ENCODE peak calls at places on chromosomes 13 and 19, in ten cellular contexts. O is NCI-H2107; M is endodermal cell; A is esophagus squamous epithelium; N is mucosa of descending colon; P is left colon; J is cerebellar cortex; L is mammary epithelial cell; K is hypothalamus; V is activated naive CD4-positive, alpha-beta T cell treated with anti-CD3 and anti-CD28 coated beads, Interleukin-2, amount 50 U/mL, for 72 hours. F is an unnamed sample.

GRCh38 chr13:93715866-93716265 is 489.3 kb downstream of the GPC6 start:
- DNase-seq in A (no peak), K (no peak), V (no peak), P (no peak), N (no peak), O (no peak), J (no peak), L (no peak), M (no peak), F (no peak)

GRCh38 chr13:112619730-112620639 is 32.0 kb upstream of the TUBGCP3 start:
- DNase-seq in A (no peak), L (peak; percentile 21), V (no peak), P (no peak), O (peak; percentile 68), N (no peak), J (peak; percentile 33), K (no peak), M (peak; percentile 93), F (peak; percentile 91)

GRCh38 chr13:59979589-59979988 is 184.1 kb downstream of the DIAPH3 start:
- DNase-seq in V (no peak), A (no peak), L (no peak), O (no peak), J (no peak), K (no peak), M (no peak), P (no peak), N (no peak), F (no peak)

GRCh38 chr13:79492313-79492798 is 11.4 kb downstream of the NDFIP2 start:
- DNase-seq in A (no peak), M (peak; percentile 59), V (peak; percentile 66), P (no peak), N (no peak), O (no peak), K (no peak), J (no peak), L (peak; percentile 32), F (no peak)

GRCh38 chr13:31824705-31825512 is 85.6 kb downstream of the RXFP2 start:
- DNase-seq in O (no peak), V (no peak), A (no peak), K (no peak), M (peak; percentile 48), J (peak; percentile 66), P (no peak), L (no peak), N (no peak), F (no peak)

GRCh38 chr19:45643927-45644771 is 5.0 kb upstream of the EML2 start:
- DNase-seq in A (no peak), K (no peak), N (no peak), J (peak; percentile 48), M (peak; percentile 51), V (no peak), L (no peak), P (no peak), O (no peak), F (no peak)

GRCh38 chr19:18848860-18849661 is 17.3 kb downstream of the UPF1 start:
- DNase-seq in N (peak; percentile 32), K (no peak), P (peak; percentile 57), L (peak; percentile 54), M (no peak), J (peak; percentile 45), V (no peak), O (no peak), A (no peak), F (no peak)

GRCh38 chr19:17450264-17451075 is 2.0 kb upstream of the TMEM221 start:
- DNase-seq in O (no peak), N (no peak), M (no peak), A (no peak), J (no peak), P (peak; percentile 35), K (no peak), L (peak; percentile 98), V (no peak), F (no peak)

GRCh38 chr19:22807061-22807835 is 23.3 kb upstream of the ZNF99 start:
- DNase-seq in K (no peak), M (no peak), V (no peak), P (no peak), J (no peak), A (no peak), N (no peak), L (no peak), O (no peak), F (no peak)

GRCh38 chr19:2083174-2083854 is 12.8 kb downstream of the MOB3A start:
- DNase-seq in N (no peak), O (no peak), M (no peak), P (no peak), A (no peak), L (no peak), J (no peak), K (no peak), V (no peak), F (no peak)

GRCh38 chr13:28012383-28012782 is 23.9 kb upstream of the URAD start:
- DNase-seq in L (peak; percentile 59), V (no peak), O (no peak), M (no peak), P (no peak), A (no peak), N (no peak), J (no peak), K (no peak), F (no peak)

GRCh38 chr13:50797081-50797480 is 46.4 kb downstream of the DLEU7 start:
- DNase-seq in A (no peak), O (no peak), J (peak; percentile 40), V (no peak), P (no peak), M (no peak), L (no peak), N (no peak), K (no peak), F (no peak)

GRCh38 chr19:38718747-38719543 is 25.3 kb downstream of the CAPN12 start:
- DNase-seq in L (peak; percentile 68), J (peak; percentile 39), V (no peak), M (peak; percentile 86), K (no peak), N (no peak), O (no peak), P (no peak), A (no peak), F (no peak)

GRCh38 chr13:18921063-18921462 is 260.6 kb downstream of the TUBA3C start:
- DNase-seq in K (no peak), A (no peak), O (no peak), V (no peak), L (no peak), J (no peak), P (no peak), M (no peak), N (no peak), F (no peak)

GRCh38 chr13:79295906-79296564 is 110.0 kb downstream of the RBM26 start:
- DNase-seq in M (no peak), O (no peak), K (no peak), N (no peak), J (no peak), V (no peak), A (no peak), P (no peak), L (no peak), F (no peak)

GRCh38 chr13:20188649-20189553 is 3.8 kb downstream of the GJB2 start:
- DNase-seq in N (peak; percentile 50), A (no peak), K (no peak), P (peak; percentile 48), L (no peak), J (no peak), O (no peak), V (no peak), M (peak; percentile 82), F (no peak)

GRCh38 chr19:1122972-1123363 is 19.2 kb downstream of the GPX4 start:
- DNase-seq in N (peak; percentile 78), O (no peak), V (no peak), L (peak; percentile 69), J (no peak), P (peak; percentile 71), K (no peak), A (no peak), M (peak; percentile 97), F (no peak)

GRCh38 chr19:8017808-8018207 is 12.4 kb upstream of the ELAVL1 start:
- DNase-seq in L (no peak), O (no peak), K (no peak), J (peak; percentile 38), A (no peak), P (peak; percentile 34), V (no peak), N (peak; percentile 69), M (peak; percentile 60), F (no peak)

GRCh38 chr19:2282062-2282861 is at the start of gene PEAK3:
- DNase-seq in L (no peak), O (no peak), K (no peak), N (peak; percentile 66), P (peak; percentile 72), J (no peak), A (peak; percentile 54), V (no peak), M (peak; percentile 86), F (no peak)

GRCh38 chr19:13085673-13086072 is 17.0 kb downstream of the LYL1 start:
- DNase-seq in O (no peak), K (no peak), P (no peak), L (no peak), J (peak; percentile 41), V (no peak), M (no peak), N (no peak), A (no peak), F (no peak)

GRCh38 chr19:48244289-48244688 is 11.4 kb downstream of the CARD8 start:
- DNase-seq in L (no peak), N (peak; percentile 16), O (no peak), A (no peak), P (no peak), M (no peak), K (no peak), J (no peak), V (no peak), F (no peak)

GRCh38 chr13:113224486-113224885 is 15.1 kb downstream of the CUL4A start:
- DNase-seq in O (peak; percentile 4), J (no peak), P (no peak), K (no peak), L (no peak), N (peak; percentile 21), M (no peak), V (no peak), A (no peak), F (no peak)

GRCh38 chr19:11159598-11160001 is 4.0 kb upstream of the SPC24 start:
- DNase-seq in P (no peak), O (no peak), K (no peak), A (no peak), N (no peak), M (no peak), L (no peak), J (no peak), V (no peak), F (no peak)